ENCODE peak calls at places on chromosomes 16 and 17, in seven cellular contexts. H is PC-3; S is CD8-positive, alpha-beta T cell; O is A549; K is omental fat pad; N is D721Med; A is HepG2. E is an unnamed sample.

GRCh38 chr16:10939649-10940206 is 2.5 kb downstream of the DEXI start:
- DNase-seq in H (no peak), S (no peak), O (no peak), K (no peak), N (no peak), A (no peak), E (no peak)

GRCh38 chr16:83403751-83404150 is 404.0 kb upstream of the HSBP1 start:
- DNase-seq in H (no peak), S (no peak), O (no peak), K (no peak), N (no peak), A (no peak), E (no peak)

GRCh38 chr16:10868089-10868488 is 8.9 kb upstream of the CIITA start:
- DNase-seq in H (no peak), S (no peak), O (no peak), K (no peak), N (no peak), A (no peak), E (no peak)

GRCh38 chr17:2190014-2190413 is 113.6 kb downstream of the SMG6 start:
- DNase-seq in H (peak), S (no peak), O (peak), K (no peak), N (no peak), A (no peak), E (no peak)

GRCh38 chr17:35243459-35244204 is 760 bp downstream of the SLFN5 start:
- DNase-seq in H (peak), S (peak), O (peak), K (peak), N (no peak), A (no peak), E (peak)

GRCh38 chr17:45231481-45232116 is 9.9 kb downstream of the FMNL1 start:
- DNase-seq in H (peak), S (no peak), O (peak), K (no peak), N (no peak), A (peak), E (no peak)

GRCh38 chr16:19886061-19886792 is 1.6 kb upstream of the GPRC5B start:
- DNase-seq in H (peak), S (peak), O (peak), K (peak), N (no peak), A (peak), E (peak)

GRCh38 chr17:63023049-63023448 is 57.0 kb downstream of the TANC2 start:
- DNase-seq in H (no peak), S (no peak), O (no peak), K (no peak), N (no peak), A (no peak), E (no peak)

GRCh38 chr17:78634154-78634553 is 57.0 kb upstream of the DNAH17 start:
- DNase-seq in H (no peak), S (no peak), O (no peak), K (no peak), N (no peak), A (no peak), E (no peak)

GRCh38 chr17:59387351-59388069 is 56.1 kb downstream of the YPEL2 start:
- DNase-seq in H (no peak), S (no peak), O (no peak), K (no peak), N (no peak), A (no peak), E (no peak)

GRCh38 chr17:51397361-51398127 is 137.2 kb downstream of the UTP18 start:
- DNase-seq in H (peak), S (no peak), O (peak), K (no peak), N (no peak), A (no peak), E (no peak)

GRCh38 chr17:35119370-35120185 is at the start of gene RAD51D:
- DNase-seq in H (peak), S (peak), O (peak), K (peak), N (peak), A (peak), E (peak)

DNA sequence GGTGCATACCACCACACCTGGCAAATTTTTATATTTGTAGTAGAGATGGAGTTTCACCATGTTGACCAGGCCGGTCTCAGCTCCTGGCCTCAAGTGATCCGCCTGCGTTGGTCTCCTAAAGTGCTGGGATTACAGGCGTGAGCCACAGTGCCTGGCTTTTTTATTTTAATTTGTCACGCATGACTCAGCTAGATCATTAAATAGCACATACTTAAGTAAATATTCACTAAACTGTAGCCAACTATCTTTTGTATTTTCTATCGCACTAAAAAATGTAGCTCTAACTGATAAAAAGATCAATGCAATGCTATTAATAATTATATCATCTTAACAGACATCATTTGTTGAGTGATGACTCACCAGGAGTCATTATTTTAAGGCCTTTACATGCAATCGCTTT is 693.4 kb upstream of the EEF2KMT start:
- DNase-seq in H (no peak), S (no peak), O (no peak), K (no peak), N (no peak), A (no peak), E (no peak)
- TF ChIP-seq CTCF in H (no peak), S (no peak), O (no peak), K (no peak), N (no peak), A (no peak), E (no peak)

DNA sequence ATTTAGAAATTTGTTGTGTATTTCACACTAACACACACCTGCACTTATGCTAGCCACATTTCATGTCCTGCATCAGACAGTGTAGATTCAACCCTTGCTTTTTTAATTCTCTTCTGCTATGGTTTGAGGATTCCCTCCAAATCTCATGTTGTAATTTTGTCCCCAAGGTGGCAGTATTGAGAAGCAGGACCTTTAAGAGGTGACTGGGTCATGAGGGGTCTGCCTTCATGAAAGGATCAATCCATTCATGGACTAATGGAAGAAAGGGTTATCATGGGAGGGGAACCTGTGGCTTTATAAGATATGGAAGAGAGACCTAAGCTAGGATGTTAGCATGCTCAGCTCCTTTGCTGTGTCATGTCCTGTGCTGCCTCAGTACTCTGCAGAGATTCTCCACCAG is 1032.2 kb downstream of the CDH11 start:
- DNase-seq in H (peak), S (no peak), O (peak), K (no peak), N (no peak), A (peak), E (no peak)
- TF ChIP-seq CTCF in H (peak), S (no peak), O (peak), K (no peak), N (peak), A (peak), E (no peak)

GRCh38 chr17:42310281-42311156 is 22.2 kb downstream of the STAT5A start:
- DNase-seq in H (no peak), S (no peak), O (no peak), K (no peak), N (no peak), A (no peak), E (no peak)
- TF ChIP-seq CTCF in H (no peak), S (no peak), O (no peak), K (no peak), N (no peak), A (peak), E (no peak)

GRCh38 chr17:11264183-11264871 is 23.3 kb downstream of the SHISA6 start:
- DNase-seq in H (peak), S (no peak), O (peak), K (no peak), N (no peak), A (peak), E (no peak)
- TF ChIP-seq CTCF in H (peak), S (no peak), O (peak), K (no peak), N (no peak), A (peak), E (peak)

GRCh38 chr17:39404542-39405378 is 3.3 kb upstream of the FBXL20 start:
- DNase-seq in H (peak), S (no peak), O (peak), K (no peak), N (no peak), A (no peak), E (no peak)
- TF ChIP-seq CTCF in H (no peak), S (no peak), O (no peak), K (no peak), N (no peak), A (no peak), E (no peak)

DNA sequence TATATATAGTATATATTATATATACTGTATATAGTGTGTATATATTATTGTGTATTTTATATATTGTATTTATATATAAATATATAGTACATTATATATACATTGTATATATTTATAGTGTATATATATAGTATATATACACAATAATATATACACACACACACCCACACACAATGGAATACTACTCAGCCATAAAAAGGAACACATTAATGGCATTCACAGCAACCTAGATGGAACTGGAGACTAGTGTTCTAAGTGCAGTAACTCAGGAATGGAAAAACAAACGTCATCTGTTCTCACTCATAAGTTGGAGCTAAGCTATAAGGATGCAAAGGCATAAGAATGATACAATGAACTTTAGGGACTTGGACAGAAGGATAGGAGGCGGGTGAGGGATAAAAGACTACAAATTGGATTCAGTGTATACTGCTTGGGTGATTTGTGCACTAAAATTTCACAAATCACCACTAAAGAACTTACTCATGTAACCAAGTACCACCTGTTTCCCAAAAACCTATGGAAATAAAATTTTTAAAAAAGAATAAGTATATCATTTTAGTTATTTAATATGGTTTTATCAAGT is 201.9 kb upstream of the CDH11 start:
- DNase-seq in H (no peak), S (no peak), O (no peak), K (no peak), N (no peak), A (no peak), E (no peak)
- TF ChIP-seq CTCF in H (no peak), S (no peak), O (no peak), K (no peak), N (no peak), A (no peak), E (no peak)

DNA sequence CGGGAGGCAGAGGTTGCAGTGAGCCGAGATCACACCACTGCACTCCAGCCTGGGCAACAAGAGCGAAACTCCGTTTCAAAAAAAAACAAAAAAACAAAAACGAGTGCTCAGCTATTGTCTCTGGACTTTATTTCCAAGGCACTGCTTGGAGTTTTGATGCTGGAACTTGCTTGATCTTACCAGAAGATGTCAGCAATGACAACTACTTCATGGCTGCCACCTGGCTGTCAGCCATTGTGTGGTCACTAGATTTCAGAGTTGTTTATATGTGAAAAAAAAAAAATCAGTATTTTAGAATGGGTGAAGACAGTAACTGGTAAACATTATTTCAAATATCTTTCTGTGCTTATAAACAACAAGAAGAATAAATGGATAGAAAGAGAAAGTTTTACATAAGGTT is 26.3 kb upstream of the OR4D1 start:
- DNase-seq in H (peak), S (no peak), O (peak), K (no peak), N (peak), A (peak), E (no peak)
- TF ChIP-seq CTCF in H (peak), S (peak), O (peak), K (no peak), N (peak), A (peak), E (no peak)

DNA sequence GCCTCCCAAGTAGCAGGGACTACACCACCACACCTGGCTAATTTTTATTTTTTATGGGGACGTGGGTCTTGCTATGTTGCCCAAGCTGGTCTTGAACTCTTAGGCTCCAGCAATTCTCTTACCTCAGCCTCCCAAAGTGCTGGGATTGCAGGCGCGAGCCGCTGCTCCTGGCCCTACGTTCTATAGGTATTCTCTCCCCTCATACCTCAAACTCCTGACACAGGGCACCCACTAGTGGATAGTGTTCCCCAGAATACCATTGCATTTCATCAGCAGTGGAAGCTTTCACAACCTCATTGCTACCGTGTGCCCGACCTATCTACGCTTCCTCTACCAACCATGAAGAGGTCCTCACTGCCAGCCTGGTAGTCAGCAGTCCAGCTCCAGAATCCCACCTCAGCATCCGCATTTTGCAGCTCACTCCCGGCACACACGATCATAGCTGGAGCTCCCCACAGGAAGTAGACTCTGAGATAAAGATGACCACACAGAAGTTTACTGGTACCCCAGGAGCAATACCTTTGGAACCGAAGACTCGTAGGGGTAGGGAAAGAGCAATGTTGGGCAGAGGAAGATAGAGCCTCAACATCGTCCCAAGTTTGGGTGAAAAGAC is 9.3 kb downstream of the CTRB2 start:
- DNase-seq in H (no peak), S (no peak), O (peak), K (no peak), N (no peak), A (no peak), E (no peak)
- TF ChIP-seq CTCF in H (no peak), S (no peak), O (no peak), K (no peak), N (no peak), A (peak), E (no peak)